ENCODE peak calls at places on chromosomes 16 and 17, in six cellular contexts. V is uterus, E is heart left ventricle, U is H1, T is testis, H is IMR-90. B is an unnamed sample. For H3K4me1, the result is how much of the 10 kb centered on the place peaks cover.

GRCh38 chr17:30360396-30360795 is 18.3 kb upstream of the CPD start:
- DNase-seq in H (no peak), U (no peak), T (no peak), V (no peak), E (no peak), B (no peak)

GRCh38 chr16:16143038-16143763 is 80.1 kb downstream of the ABCC6 start:
- DNase-seq in V (no peak), T (no peak), H (no peak), E (no peak), U (peak), B (no peak)

GRCh38 chr17:65346166-65346565 is 209.0 kb downstream of the RGS9 start:
- DNase-seq in U (no peak), H (no peak), V (no peak), E (no peak), T (no peak), B (no peak)

GRCh38 chr16:7158481-7158880 is 174.2 kb upstream of the RBFOX1 start:
- DNase-seq in T (no peak), U (no peak), E (no peak), V (no peak), H (no peak), B (no peak)

GRCh38 chr17:63039342-63039741 is 73.3 kb downstream of the TANC2 start:
- DNase-seq in E (no peak), H (peak), V (no peak), T (no peak), U (no peak), B (no peak)

GRCh38 chr17:43126911-43127290 is 1.7 kb upstream of the BRCA1 start:
- DNase-seq in H (no peak), T (no peak), E (no peak), V (no peak), U (no peak), B (no peak)

GRCh38 chr17:63376949-63377348 is 69.2 kb downstream of the CYB561 start:
- DNase-seq in H (no peak), E (no peak), U (no peak), V (no peak), T (no peak), B (no peak)

GRCh38 chr17:50473901-50474300 is 4.8 kb upstream of the RSAD1 start:
- DNase-seq in T (no peak), V (no peak), U (no peak), H (no peak), E (no peak), B (no peak)

GRCh38 chr16:72317378-72317777 is 145.4 kb upstream of the PMFBP1 start:
- DNase-seq in E (no peak), T (no peak), H (peak), V (no peak), U (no peak), B (no peak)

GRCh38 chr16:3822366-3823045 is 58.0 kb downstream of the CREBBP start:
- DNase-seq in U (no peak), V (peak), E (no peak), T (no peak), H (peak), B (no peak)

GRCh38 chr16:17446661-17447060 is 24.1 kb downstream of the XYLT1 start:
- DNase-seq in T (peak), H (no peak), V (no peak), U (no peak), E (no peak), B (no peak)

GRCh38 chr16:68298312-68298711 is 12.4 kb downstream of the SLC7A6OS start:
- DNase-seq in H (no peak), U (no peak), E (no peak), T (no peak), V (no peak), B (no peak)

GRCh38 chr16:68297908-68298307 is 12.8 kb downstream of the SLC7A6OS start:
- DNase-seq in U (no peak), H (peak), V (no peak), T (no peak), E (no peak), B (no peak)

GRCh38 chr16:68300736-68301459 is 9.8 kb downstream of the SLC7A6OS start:
- DNase-seq in H (no peak), V (no peak), T (no peak), E (no peak), U (no peak), B (no peak)

GRCh38 chr16:68298907-68299515 is 11.7 kb downstream of the SLC7A6OS start:
- DNase-seq in H (peak), U (no peak), V (peak), T (peak), E (no peak), B (no peak)

DNA sequence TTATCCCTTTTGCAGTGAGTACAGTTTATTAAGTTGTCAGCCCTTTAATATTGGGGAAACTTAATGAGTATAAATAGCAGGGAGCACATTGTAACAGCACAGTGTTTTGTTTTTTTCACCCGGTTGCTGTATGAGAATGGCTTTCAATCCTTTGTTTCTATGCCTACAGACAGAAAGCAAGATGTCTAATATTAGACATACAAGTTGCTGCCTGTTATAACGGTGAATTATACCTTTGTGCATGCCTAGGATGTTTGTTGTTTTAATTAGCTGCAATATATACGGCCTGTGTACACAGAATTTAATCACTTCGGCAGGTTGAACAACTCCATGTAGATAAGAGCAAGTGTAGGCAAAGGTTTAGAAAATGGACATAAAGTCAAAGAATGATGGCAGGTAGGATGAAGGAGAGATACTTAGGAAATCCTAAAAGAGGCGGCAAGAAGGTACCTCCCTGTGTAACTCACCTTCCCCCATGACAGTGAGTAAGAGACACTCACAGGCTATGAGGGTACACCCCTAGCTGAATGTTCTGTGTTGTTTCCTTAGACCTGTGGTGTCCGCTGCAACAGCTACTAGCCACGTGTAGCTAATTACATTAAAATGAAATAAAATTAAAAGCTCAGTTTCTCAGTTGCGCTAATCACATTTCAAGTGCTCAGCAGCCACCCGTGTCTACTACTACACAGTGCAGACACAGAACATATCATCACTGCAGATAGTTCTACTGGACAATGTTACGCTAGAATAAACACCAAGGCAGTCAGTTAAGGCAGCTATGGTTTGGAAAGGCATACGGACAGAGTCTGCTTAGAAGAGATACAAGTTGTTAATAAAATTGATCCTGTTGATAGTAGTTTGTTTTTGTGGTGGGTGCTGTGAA is 10.9 kb downstream of the SLC7A6OS start:
- DNase-seq in U (no peak), V (no peak), H (no peak), T (no peak), E (no peak), B (no peak)
- TF ChIP-seq POLR2A in U (no peak), V (no peak), H (no peak), T (no peak), E (no peak), B (no peak)

GRCh38 chr17:10755592-10756127 is 25.8 kb upstream of the TMEM220 start:
- DNase-seq in V (no peak), H (no peak), E (no peak), U (no peak), T (no peak), B (no peak)
- H3K27ac ChIP-seq in V (no peak), H (no peak), E (no peak), U (peak), T (no peak), B (peak)

DNA sequence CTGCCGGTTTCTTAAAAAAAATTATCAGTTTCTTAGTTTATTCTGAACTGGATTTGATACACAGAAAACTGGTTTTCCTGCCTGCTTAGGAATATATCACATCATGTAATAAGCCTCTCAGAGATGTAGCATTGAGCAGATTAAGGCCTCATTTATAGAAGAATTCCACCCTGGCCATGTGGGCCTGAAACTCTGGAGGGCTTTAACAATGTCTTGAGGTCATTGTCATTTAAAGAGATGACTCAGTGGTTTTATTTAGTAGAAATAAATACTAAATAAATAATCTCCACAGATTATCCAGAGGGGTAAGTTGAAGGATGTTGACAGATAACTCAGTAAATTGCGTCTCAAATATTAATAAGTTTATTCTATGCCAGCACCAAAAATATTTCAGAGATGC is 56.9 kb downstream of the PRKCA start:
- DNase-seq in V (no peak), T (no peak), H (no peak), E (no peak), U (no peak), B (no peak)
- H3K4me1 ChIP-seq in V (under half), T (under half), H (under half), E (under half), U (under half), B (under half)

GRCh38 chr17:7476951-7477350 is 2.5 kb downstream of the ZBTB4 start:
- DNase-seq in H (no peak), T (no peak), V (no peak), E (no peak), U (no peak), B (no peak)

GRCh38 chr17:7478276-7479138 is 924 bp downstream of the ZBTB4 start:
- DNase-seq in U (peak), E (peak), T (peak), V (peak), H (peak), B (peak)

GRCh38 chr17:7477392-7478275 is 1.8 kb downstream of the ZBTB4 start:
- DNase-seq in H (peak), E (peak), T (peak), U (no peak), V (no peak), B (peak)

GRCh38 chr17:7479139-7479388 is 367 bp downstream of the ZBTB4 start:
- DNase-seq in H (no peak), E (no peak), T (no peak), V (no peak), U (no peak), B (no peak)

DNA sequence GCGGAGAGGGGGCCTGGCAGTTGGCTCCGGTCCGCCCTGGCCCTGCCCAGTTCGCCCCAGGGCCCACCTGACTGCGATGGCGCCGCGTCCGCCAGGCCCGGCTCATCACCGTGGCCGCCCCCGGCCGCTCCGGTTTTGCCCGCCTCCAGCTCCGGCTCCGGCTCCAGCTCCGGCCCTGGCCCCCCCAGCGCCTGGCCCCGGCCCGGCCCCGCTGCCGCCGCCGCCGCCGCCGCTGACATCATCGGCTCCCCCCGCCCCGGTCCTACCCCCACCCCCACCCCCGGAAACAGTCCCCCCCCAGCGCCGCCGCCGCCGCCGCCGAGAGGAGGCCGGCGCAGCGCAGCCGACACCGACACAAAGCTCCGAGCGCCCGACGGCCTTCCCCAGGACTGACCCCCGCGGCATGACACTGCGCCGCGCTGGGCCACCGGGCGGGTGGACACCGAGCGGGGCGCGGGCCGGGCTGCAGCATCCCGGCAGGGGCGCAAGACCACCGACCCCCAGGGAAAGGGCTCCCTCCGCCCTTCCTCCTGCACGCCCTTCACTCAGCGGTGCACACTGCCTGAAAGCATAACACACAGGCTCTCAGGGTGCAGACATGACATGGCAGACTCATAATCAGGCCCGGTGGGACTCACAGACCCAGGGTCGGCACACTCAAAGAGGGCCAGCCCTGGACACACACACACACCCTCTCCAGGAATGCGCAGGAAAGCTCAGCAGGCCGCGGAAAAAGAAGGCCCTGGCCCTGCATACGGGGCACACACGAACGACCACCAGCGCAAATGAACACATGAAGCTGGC is at the start of gene ZBTB4:
- DNase-seq in V (peak), U (peak), T (peak), H (peak), E (peak), B (peak)
- TF ChIP-seq POLR2A in V (peak), U (no peak), T (no peak), H (peak), E (peak), B (peak)

B was measured in transverse colon.